ENCODE peak calls at places on chromosomes 13 and 19, in six cellular contexts. S, W, E, H, Q and L are unnamed samples.

GRCh38 chr19:15621801-15622200 is 6.8 kb downstream of the CYP4F8 start:
- DNase-seq in S (no peak), W (no peak), E (no peak), H (no peak), Q (no peak), L (no peak)

GRCh38 chr13:100508391-100508790 is 80.2 kb downstream of the GGACT start:
- DNase-seq in S (no peak), W (no peak), E (no peak), H (no peak), Q (no peak), L (no peak)

GRCh38 chr13:100363874-100364273 is 224.7 kb downstream of the GGACT start:
- DNase-seq in S (peak; percentile 79), W (no peak), E (no peak), H (peak; percentile 65), Q (no peak), L (peak; percentile 24)

GRCh38 chr13:41311607-41312500 is 787 bp downstream of the NAA16 start:
- DNase-seq in S (peak; percentile 35), W (peak; percentile 49), E (peak; percentile 64), H (peak; percentile 43), Q (peak; percentile 26), L (peak; percentile 12)

GRCh38 chr13:51552027-51552426 is 32.2 kb upstream of the WDFY2 start:
- DNase-seq in S (no peak), W (no peak), E (no peak), H (no peak), Q (no peak), L (no peak)

GRCh38 chr19:40718774-40719391 is 2.0 kb downstream of the ITPKC start:
- DNase-seq in S (peak; percentile 72), W (peak; percentile 45), E (peak; percentile 88), H (peak; percentile 40), Q (peak; percentile 48), L (peak; percentile 21)

GRCh38 chr19:14107581-14108461 is 9.7 kb downstream of the PRKACA start:
- DNase-seq in S (peak; percentile 18), W (peak; percentile 74), E (peak; percentile 83), H (no peak), Q (peak; percentile 76), L (peak; percentile 73)

GRCh38 chr13:45280751-45281634 is 60.0 kb downstream of the TPT1 start:
- DNase-seq in S (peak; percentile 83), W (peak; percentile 59), E (peak; percentile 81), H (peak; percentile 78), Q (peak; percentile 53), L (peak; percentile 70)

GRCh38 chr19:42529248-42529764 is 1.0 kb upstream of the CEACAM1 start:
- DNase-seq in S (peak; percentile 71), W (peak; percentile 46), E (peak; percentile 62), H (peak; percentile 19), Q (peak; percentile 30), L (peak; percentile 30)

GRCh38 chr19:8607386-8607785 is 3.1 kb downstream of the ADAMTS10 start:
- DNase-seq in S (no peak), W (peak; percentile 55), E (no peak), H (peak; percentile 23), Q (peak; percentile 49), L (peak; percentile 64)

GRCh38 chr19:39969681-39970423 is 1.1 kb upstream of the PSMC4 start:
- DNase-seq in S (no peak), W (no peak), E (no peak), H (no peak), Q (no peak), L (no peak)

GRCh38 chr19:41912899-41913475 is 15.3 kb downstream of the ERFL start:
- DNase-seq in S (no peak), W (no peak), E (no peak), H (no peak), Q (no peak), L (no peak)

GRCh38 chr13:51311271-51311670 is 28.2 kb upstream of the SERPINE3 start:
- DNase-seq in S (no peak), W (no peak), E (no peak), H (no peak), Q (no peak), L (no peak)

GRCh38 chr13:22275393-22275792 is 604.5 kb downstream of the FGF9 start:
- DNase-seq in S (no peak), W (no peak), E (no peak), H (no peak), Q (no peak), L (no peak)

GRCh38 chr13:20127563-20128458 is 33.0 kb downstream of the GJA3 start:
- DNase-seq in S (peak; percentile 66), W (peak; percentile 78), E (peak; percentile 83), H (peak; percentile 16), Q (peak; percentile 77), L (no peak)
- TF ChIP-seq CTCF in S (peak; percentile 72), W (peak; percentile 74), E (peak; percentile 42), H (peak; percentile 15), Q (peak; percentile 55), L (peak; percentile 54)

DNA sequence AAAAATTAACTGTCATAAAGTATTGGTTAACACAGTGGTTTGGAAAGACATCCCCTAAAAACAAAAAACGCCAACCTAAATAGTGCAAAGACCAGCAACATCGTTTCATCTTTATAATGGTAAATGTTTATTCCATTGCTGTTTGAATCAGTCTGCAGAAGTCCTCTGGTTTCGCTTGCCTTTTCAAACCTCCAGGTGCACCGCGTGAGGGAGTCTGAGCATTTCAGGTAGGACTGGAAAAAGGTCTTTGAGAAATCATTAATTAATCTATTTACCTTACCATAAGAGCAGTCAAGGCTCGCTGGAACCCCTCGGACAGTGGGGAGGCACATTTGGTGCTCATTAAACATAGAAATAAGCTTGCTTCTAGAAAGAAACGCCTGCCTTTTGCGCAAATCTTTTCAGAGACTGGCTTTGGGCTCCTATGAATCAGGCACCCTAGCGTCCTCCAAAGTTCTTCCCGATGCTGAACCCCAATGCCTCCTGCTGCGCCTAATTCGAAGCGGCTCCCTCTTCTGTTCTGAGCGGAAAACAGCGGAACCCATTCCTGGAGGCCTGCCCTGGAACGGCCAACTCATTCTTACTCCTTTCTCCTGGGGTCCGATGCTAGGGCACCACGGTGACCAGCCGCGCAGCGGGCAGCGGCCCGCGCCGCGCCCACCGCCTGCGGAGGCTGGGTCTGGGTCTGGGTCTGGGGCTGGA is 942 bp upstream of the MTUS2 start:
- DNase-seq in S (peak; percentile 6), W (no peak), E (no peak), H (peak; percentile 12), Q (no peak), L (no peak)
- TF ChIP-seq CTCF in S (peak; percentile 6), W (no peak), E (no peak), H (no peak), Q (no peak), L (peak; percentile 19)

GRCh38 chr13:60363288-60363687 is 33.7 kb upstream of the TDRD3 start:
- DNase-seq in S (no peak), W (no peak), E (no peak), H (no peak), Q (no peak), L (no peak)

GRCh38 chr13:60370343-60370742 is 26.7 kb upstream of the TDRD3 start:
- DNase-seq in S (no peak), W (no peak), E (no peak), H (no peak), Q (no peak), L (no peak)

GRCh38 chr13:60372141-60372540 is 24.9 kb upstream of the TDRD3 start:
- DNase-seq in S (no peak), W (no peak), E (no peak), H (no peak), Q (no peak), L (no peak)

GRCh38 chr13:60369242-60369641 is 27.8 kb upstream of the TDRD3 start:
- DNase-seq in S (peak; percentile 10), W (no peak), E (no peak), H (peak; percentile 2), Q (no peak), L (no peak)
- TF ChIP-seq CTCF in S (peak; percentile 20), W (no peak), E (peak; percentile 32), H (peak; percentile 23), Q (no peak), L (peak; percentile 32)

GRCh38 chr19:50703915-50704548 is 15.6 kb downstream of the SHANK1 start:
- DNase-seq in S (peak; percentile 51), W (no peak), E (peak; percentile 30), H (no peak), Q (no peak), L (no peak)
- TF ChIP-seq CTCF in S (peak; percentile 73), W (no peak), E (no peak), H (peak; percentile 25), Q (no peak), L (peak; percentile 21)

GRCh38 chr19:53365134-53365898 is at the start of gene ZNF525:
- DNase-seq in S (peak; percentile 95), W (peak; percentile 91), E (peak; percentile 90), H (peak; percentile 59), Q (peak; percentile 83), L (peak; percentile 69)
- TF ChIP-seq CTCF in S (peak; percentile 50), W (peak; percentile 35), E (no peak), H (peak; percentile 17), Q (peak; percentile 4), L (peak; percentile 35)